ENCODE peak calls at places on chromosomes 7 and 10, in nine cellular contexts. E is heart left ventricle, J is heart right ventricle, T is left ventricle myocardium inferior, I is neural progenitor cell, H is ovary, F is upper lobe of right lung, R is esophagus muscularis mucosa, K is sigmoid colon. X is an unnamed sample.

GRCh38 chr7:80895056-80895455 is 23.8 kb downstream of the SEMA3C start:
- DNase-seq in I (no peak), E (no peak), R (no peak), H (no peak), K (no peak), F (no peak), T (no peak), J (no peak), X (no peak)

GRCh38 chr7:44673771-44674170 is 67.3 kb downstream of the OGDH start:
- DNase-seq in T (no peak), J (no peak), K (no peak), R (no peak), H (no peak), I (no peak), F (no peak), E (no peak), X (no peak)

GRCh38 chr7:15832996-15833395 is 146.5 kb upstream of the MEOX2 start:
- DNase-seq in K (no peak), T (peak; percentile 70), R (no peak), E (peak; percentile 74), F (no peak), I (no peak), H (peak; percentile 42), J (peak; percentile 74), X (no peak)

GRCh38 chr7:14000247-14000646 is 10.8 kb upstream of the ETV1 start:
- DNase-seq in I (no peak), H (no peak), K (no peak), J (no peak), E (no peak), R (no peak), T (no peak), F (no peak), X (no peak)

GRCh38 chr10:102643346-102644065 is 773 bp upstream of the TRIM8 start:
- DNase-seq in R (no peak), F (peak; percentile 83), E (peak; percentile 84), I (peak; percentile 87), T (peak; percentile 72), J (peak; percentile 83), K (peak; percentile 89), H (peak; percentile 70), X (peak; percentile 89)

GRCh38 chr7:3300221-3300650 is 816 bp upstream of the SDK1 start:
- DNase-seq in E (no peak), T (no peak), I (peak; percentile 44), J (no peak), H (no peak), R (peak; percentile 70), F (no peak), K (peak; percentile 71), X (peak; percentile 75)

GRCh38 chr10:20185116-20185515 is 368.9 kb downstream of the PLXDC2 start:
- DNase-seq in R (no peak), K (no peak), T (no peak), F (no peak), E (no peak), I (peak; percentile 29), H (no peak), J (no peak), X (no peak)

GRCh38 chr10:30481603-30482002 is 47.6 kb downstream of the MAP3K8 start:
- DNase-seq in J (no peak), H (no peak), R (no peak), F (no peak), K (no peak), T (no peak), I (no peak), E (no peak), X (no peak)

GRCh38 chr7:149379625-149380024 is 81.2 kb downstream of the ZNF777 start:
- DNase-seq in R (no peak), F (no peak), E (no peak), J (no peak), H (no peak), I (no peak), T (no peak), K (no peak), X (no peak)

GRCh38 chr10:88346151-88346977 is 236.8 kb downstream of the RNLS start:
- DNase-seq in J (no peak), F (no peak), K (no peak), T (no peak), I (no peak), R (no peak), E (no peak), H (no peak), X (no peak)

GRCh38 chr7:150407588-150408392 is 28.7 kb downstream of the ZNF775 start:
- DNase-seq in F (peak; percentile 60), K (peak; percentile 63), E (no peak), J (no peak), I (no peak), R (no peak), T (no peak), H (no peak), X (no peak)

GRCh38 chr10:119282446-119282845 is 75.1 kb downstream of the GRK5 start:
- DNase-seq in F (no peak), K (no peak), T (no peak), I (no peak), R (no peak), E (no peak), J (no peak), H (no peak), X (no peak)

GRCh38 chr7:381211-382117 is 91.5 kb downstream of the FOXL3 start:
- DNase-seq in I (no peak), H (peak; percentile 11), K (no peak), R (no peak), T (no peak), E (peak; percentile 4), F (peak; percentile 54), J (no peak), X (peak; percentile 64)

GRCh38 chr10:71390435-71390820 is 6.3 kb upstream of the CDH23 start:
- DNase-seq in E (no peak), K (no peak), F (no peak), J (no peak), I (no peak), T (no peak), R (no peak), H (peak; percentile 11), X (no peak)

GRCh38 chr10:71388736-71389310 is 7.9 kb upstream of the CDH23 start:
- DNase-seq in R (no peak), E (no peak), J (no peak), F (no peak), K (peak; percentile 35), I (no peak), H (no peak), T (no peak), X (no peak)

GRCh38 chr10:71390921-71391690 is 5.6 kb upstream of the CDH23 start:
- DNase-seq in H (peak; percentile 7), J (no peak), R (no peak), I (no peak), E (no peak), T (no peak), K (no peak), F (peak; percentile 12), X (no peak)

GRCh38 chr10:71391701-71392100 is 5.0 kb upstream of the CDH23 start:
- DNase-seq in J (no peak), H (peak; percentile 5), K (no peak), F (no peak), T (no peak), I (no peak), E (no peak), R (no peak), X (no peak)

GRCh38 chr10:71389768-71390434 is 6.8 kb upstream of the CDH23 start:
- DNase-seq in H (no peak), I (no peak), K (no peak), E (no peak), T (no peak), R (no peak), J (no peak), F (no peak), X (no peak)
- H3K27ac ChIP-seq in H (no peak overlapping the region), I (no peak overlapping the region), K (no peak overlapping the region), E (no peak overlapping the region), T (no peak overlapping the region), R (no peak overlapping the region), J (no peak overlapping the region), F (no peak overlapping the region), X (no peak overlapping the region)

DNA sequence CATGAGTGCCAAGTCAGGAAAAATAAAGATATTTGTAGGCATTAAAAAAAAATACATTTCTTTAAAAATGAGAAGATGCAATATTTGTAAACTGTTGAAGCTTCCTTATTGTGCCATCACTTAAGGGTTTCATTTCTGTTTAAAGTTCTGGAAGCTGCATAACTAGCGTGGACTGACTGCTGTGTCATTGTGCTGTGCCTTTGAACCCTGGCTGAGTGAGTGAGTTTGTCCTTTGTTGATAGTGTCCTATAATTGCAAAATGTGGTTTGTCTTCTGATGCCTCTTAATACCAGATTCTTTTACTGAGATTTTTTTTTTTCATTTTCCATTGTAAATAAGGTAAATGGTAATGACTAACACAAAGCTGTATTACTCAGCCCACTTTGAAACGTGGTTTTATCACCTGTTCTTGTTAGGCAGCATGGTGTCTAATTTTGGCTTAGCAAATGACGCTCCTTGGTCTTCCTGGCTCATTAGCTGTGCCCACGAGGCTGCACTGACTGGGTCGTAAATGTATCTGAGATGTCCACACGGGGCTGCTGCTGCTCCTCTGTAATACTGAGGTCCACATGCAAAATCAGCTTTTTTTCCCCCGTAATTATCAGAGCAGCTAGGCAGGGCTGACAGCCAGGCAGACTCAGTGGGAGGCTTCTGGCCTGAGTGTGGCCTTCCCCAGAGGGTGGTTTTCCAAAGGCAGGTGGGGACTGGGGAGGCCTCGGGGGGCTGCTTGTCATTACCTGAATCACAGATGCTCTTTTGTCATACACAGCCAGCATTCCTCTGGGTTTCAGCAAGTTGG is 14.8 kb downstream of the ZSCAN25 start:
- DNase-seq in T (peak; percentile 34), I (peak; percentile 43), R (peak; percentile 77), K (no peak), F (no peak), J (peak; percentile 12), E (no peak), H (no peak), X (no peak)
- TF ChIP-seq CTCF in T (peak; percentile 52), I (peak; percentile 38), R (no peak), K (no peak), F (peak; percentile 25), J (peak; percentile 39), E (no peak), H (no peak), X (peak; percentile 30)

DNA sequence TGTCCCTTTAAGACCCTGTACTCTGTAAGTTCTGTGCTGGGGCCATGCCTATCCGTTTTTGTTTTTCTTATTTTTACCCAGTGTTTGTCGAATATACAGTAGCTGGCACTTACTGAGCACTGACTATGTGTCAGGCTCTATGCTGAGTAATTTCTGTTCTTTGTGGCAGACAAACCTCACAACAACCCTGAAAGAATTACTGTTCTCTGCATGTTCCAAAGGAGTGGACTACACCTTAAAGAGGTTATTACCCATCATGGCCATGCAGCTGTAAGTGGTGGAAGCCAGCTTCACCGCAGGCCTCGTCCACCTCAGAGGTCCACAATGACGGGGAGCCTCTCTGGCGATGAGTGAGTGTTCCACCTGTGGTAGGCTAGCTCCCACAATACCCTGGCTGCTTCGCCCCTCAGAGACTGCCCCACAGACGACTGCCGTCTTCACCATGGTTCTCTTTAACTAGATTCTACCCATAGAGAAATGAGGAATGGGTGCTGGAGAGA is 30.1 kb upstream of the RBM20 start:
- DNase-seq in K (no peak), H (no peak), E (no peak), R (no peak), T (no peak), J (no peak), I (no peak), F (no peak), X (no peak)
- H3K4me3 ChIP-seq in K (no peak overlapping the region), H (no peak overlapping the region), E (no peak overlapping the region), R (no peak overlapping the region), T (no peak overlapping the region), J (no peak overlapping the region), I (no peak overlapping the region), F (no peak overlapping the region), X (no peak overlapping the region)

DNA sequence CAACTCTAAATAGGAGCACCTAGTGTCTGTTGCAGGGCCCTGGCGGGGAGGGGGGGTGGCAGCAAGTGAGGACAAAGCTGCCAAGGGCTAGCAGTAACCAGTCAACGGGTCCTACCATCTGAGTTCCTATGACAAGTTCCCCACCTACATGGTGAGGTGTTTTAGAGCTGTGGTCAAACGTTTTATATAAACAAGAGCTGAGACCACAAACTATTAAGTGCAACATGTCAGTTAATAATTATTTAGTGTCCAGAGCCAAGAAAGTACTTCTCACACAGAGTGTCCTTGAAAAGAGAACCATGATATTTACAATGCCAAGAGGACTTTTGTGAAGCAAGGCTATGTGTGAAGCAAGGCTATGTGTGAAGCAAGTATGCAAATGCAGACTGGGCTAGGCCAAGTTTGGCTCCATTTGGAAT is 434.7 kb downstream of the TNS3 start:
- DNase-seq in J (no peak), E (no peak), I (no peak), F (peak; percentile 67), H (no peak), T (no peak), R (no peak), K (no peak), X (peak; percentile 80)
- H3K27ac ChIP-seq in J (no peak overlapping the region), E (no peak overlapping the region), I (no peak overlapping the region), F (no peak overlapping the region), H (no peak overlapping the region), T (no peak overlapping the region), R (no peak overlapping the region), K (no peak overlapping the region), X (peak overlapping the region; percentile 43)